ENCODE peak calls at places on chromosomes 1 and 21, in five cellular contexts. One of them, this sample, is unnamed.

GRCh38 chr1:203744008-203744972 is 20.7 kb upstream of the LAX1 start:
- DNase-seq in IMR-90: peak
- DNase-seq in trophoblast cell: no peak
- DNase-seq in H9: peak
- DNase-seq in neuronal stem cell: no peak
- DNase-seq in this sample: peak

GRCh38 chr1:171740987-171741871 is 636 bp downstream of the VAMP4 start:
- DNase-seq in IMR-90: peak
- DNase-seq in trophoblast cell: peak
- DNase-seq in H9: no peak
- DNase-seq in neuronal stem cell: peak
- DNase-seq in this sample: peak

GRCh38 chr1:104855550-104855949 is 1105.9 kb downstream of the AMY1C start:
- DNase-seq in IMR-90: no peak
- DNase-seq in trophoblast cell: no peak
- DNase-seq in H9: peak
- DNase-seq in neuronal stem cell: no peak
- DNase-seq in this sample: peak

GRCh38 chr1:166410083-166410385 is 243.2 kb upstream of the FAM78B start:
- DNase-seq in IMR-90: no peak
- DNase-seq in trophoblast cell: no peak
- DNase-seq in H9: no peak
- DNase-seq in neuronal stem cell: no peak
- DNase-seq in this sample: no peak

GRCh38 chr1:220906561-220907334 is 27.5 kb downstream of the HLX start:
- DNase-seq in IMR-90: peak
- DNase-seq in trophoblast cell: no peak
- DNase-seq in H9: no peak
- DNase-seq in neuronal stem cell: no peak
- DNase-seq in this sample: no peak

GRCh38 chr1:20964540-20965484 is 177.7 kb upstream of the HP1BP3 start:
- DNase-seq in IMR-90: no peak
- DNase-seq in trophoblast cell: no peak
- DNase-seq in H9: no peak
- DNase-seq in neuronal stem cell: no peak
- DNase-seq in this sample: peak

GRCh38 chr1:239570878-239571277 is 184.5 kb downstream of the CHRM3 start:
- DNase-seq in IMR-90: no peak
- DNase-seq in trophoblast cell: no peak
- DNase-seq in H9: no peak
- DNase-seq in neuronal stem cell: no peak
- DNase-seq in this sample: no peak

GRCh38 chr1:239287296-239287695 is 99.1 kb upstream of the CHRM3 start:
- DNase-seq in IMR-90: no peak
- DNase-seq in trophoblast cell: no peak
- DNase-seq in H9: no peak
- DNase-seq in neuronal stem cell: no peak
- DNase-seq in this sample: peak

GRCh38 chr21:26011292-26011940 is 159.2 kb downstream of the APP start:
- DNase-seq in IMR-90: no peak
- DNase-seq in trophoblast cell: no peak
- DNase-seq in H9: no peak
- DNase-seq in neuronal stem cell: no peak
- DNase-seq in this sample: peak

GRCh38 chr1:233520510-233521191 is 93.3 kb upstream of the KCNK1 start:
- DNase-seq in IMR-90: no peak
- DNase-seq in trophoblast cell: no peak
- DNase-seq in H9: no peak
- DNase-seq in neuronal stem cell: no peak
- DNase-seq in this sample: peak

GRCh38 chr1:44664730-44665370 is 9.4 kb downstream of the TMEM53 start:
- DNase-seq in IMR-90: no peak
- DNase-seq in trophoblast cell: no peak
- DNase-seq in H9: no peak
- DNase-seq in neuronal stem cell: no peak
- DNase-seq in this sample: no peak

GRCh38 chr1:99988210-99988765 is 18.5 kb downstream of the SLC35A3 start:
- DNase-seq in IMR-90: no peak
- DNase-seq in trophoblast cell: no peak
- DNase-seq in H9: no peak
- DNase-seq in neuronal stem cell: no peak
- DNase-seq in this sample: no peak

GRCh38 chr1:89516055-89516454 is 8.6 kb upstream of the LRRC8B start:
- DNase-seq in IMR-90: peak
- DNase-seq in trophoblast cell: peak
- DNase-seq in H9: no peak
- DNase-seq in neuronal stem cell: no peak
- DNase-seq in this sample: peak

GRCh38 chr1:168531605-168532345 is 12.0 kb downstream of the XCL2 start:
- DNase-seq in IMR-90: no peak
- DNase-seq in trophoblast cell: no peak
- DNase-seq in H9: no peak
- DNase-seq in neuronal stem cell: no peak
- DNase-seq in this sample: peak

GRCh38 chr1:204756349-204756748 is 70.8 kb upstream of the LRRN2 start:
- DNase-seq in IMR-90: no peak
- DNase-seq in trophoblast cell: no peak
- DNase-seq in H9: no peak
- DNase-seq in neuronal stem cell: no peak
- DNase-seq in this sample: no peak

GRCh38 chr1:15799928-15800835 is 7.3 kb downstream of the UQCRHL start:
- DNase-seq in IMR-90: peak
- DNase-seq in trophoblast cell: peak
- DNase-seq in H9: peak
- DNase-seq in neuronal stem cell: no peak
- DNase-seq in this sample: peak

GRCh38 chr1:38500891-38501290 is 358.7 kb downstream of the RRAGC start:
- DNase-seq in IMR-90: no peak
- DNase-seq in trophoblast cell: no peak
- DNase-seq in H9: no peak
- DNase-seq in neuronal stem cell: no peak
- DNase-seq in this sample: no peak

GRCh38 chr1:91564888-91565700 is 64.4 kb downstream of the CDC7 start:
- DNase-seq in IMR-90: peak
- DNase-seq in trophoblast cell: peak
- DNase-seq in H9: no peak
- DNase-seq in neuronal stem cell: peak
- DNase-seq in this sample: no peak

GRCh38 chr1:52600533-52601179 is 1.5 kb upstream of the GPX7 start:
- DNase-seq in IMR-90: no peak
- DNase-seq in trophoblast cell: no peak
- DNase-seq in H9: no peak
- DNase-seq in neuronal stem cell: no peak
- DNase-seq in this sample: no peak

DNA sequence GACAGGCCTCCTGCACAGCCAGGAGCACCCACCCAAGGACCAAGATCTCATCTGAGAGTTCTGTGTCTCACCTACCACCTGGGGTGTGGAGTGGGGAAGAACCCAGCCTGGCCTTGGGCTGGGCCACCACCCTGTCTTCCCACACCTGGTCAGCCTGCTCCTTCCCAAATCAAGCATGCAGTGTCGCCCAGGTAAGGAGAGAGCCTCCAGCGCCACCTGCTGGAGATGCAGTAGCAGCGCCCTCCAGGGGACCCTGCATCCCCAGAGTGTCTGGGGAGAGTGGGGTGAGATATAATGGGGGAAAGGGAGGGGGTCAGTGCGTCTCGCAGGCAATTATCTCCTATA is 32.3 kb downstream of the KIAA2013 start:
- DNase-seq in IMR-90: peak
- DNase-seq in trophoblast cell: peak
- DNase-seq in H9: peak
- DNase-seq in neuronal stem cell: peak
- DNase-seq in this sample: peak
- H3K4ac ChIP-seq in IMR-90: no peak
- H3K4ac ChIP-seq in trophoblast cell: no peak
- H3K4ac ChIP-seq in H9: no peak
- H3K4ac ChIP-seq in neuronal stem cell: no peak
- H3K4ac ChIP-seq in this sample: no peak

GRCh38 chr1:225677350-225678124 is 24.6 kb upstream of the ENAH start:
- DNase-seq in IMR-90: no peak
- DNase-seq in trophoblast cell: no peak
- DNase-seq in H9: peak
- DNase-seq in neuronal stem cell: no peak
- DNase-seq in this sample: peak
- H3K4ac ChIP-seq in IMR-90: no peak
- H3K4ac ChIP-seq in trophoblast cell: no peak
- H3K4ac ChIP-seq in H9: no peak
- H3K4ac ChIP-seq in neuronal stem cell: no peak
- H3K4ac ChIP-seq in this sample: no peak

GRCh38 chr1:117828206-117828605 is 101.2 kb downstream of the GDAP2 start:
- DNase-seq in IMR-90: peak
- DNase-seq in trophoblast cell: no peak
- DNase-seq in H9: no peak
- DNase-seq in neuronal stem cell: no peak
- DNase-seq in this sample: no peak
- H3K4ac ChIP-seq in IMR-90: peak
- H3K4ac ChIP-seq in trophoblast cell: no peak
- H3K4ac ChIP-seq in H9: no peak
- H3K4ac ChIP-seq in neuronal stem cell: no peak
- H3K4ac ChIP-seq in this sample: no peak

GRCh38 chr21:43731476-43731875 is 12.5 kb downstream of the PDXK start:
- DNase-seq in IMR-90: no peak
- DNase-seq in trophoblast cell: no peak
- DNase-seq in H9: no peak
- DNase-seq in neuronal stem cell: no peak
- DNase-seq in this sample: no peak

GRCh38 chr21:43727571-43728466 is 8.9 kb downstream of the PDXK start:
- DNase-seq in IMR-90: peak
- DNase-seq in trophoblast cell: peak
- DNase-seq in H9: peak
- DNase-seq in neuronal stem cell: no peak
- DNase-seq in this sample: no peak

GRCh38 chr21:43726686-43727570 is 8.0 kb downstream of the PDXK start:
- DNase-seq in IMR-90: no peak
- DNase-seq in trophoblast cell: no peak
- DNase-seq in H9: no peak
- DNase-seq in neuronal stem cell: no peak
- DNase-seq in this sample: no peak

GRCh38 chr21:43731891-43732711 is 13.2 kb downstream of the PDXK start:
- DNase-seq in IMR-90: no peak
- DNase-seq in trophoblast cell: peak
- DNase-seq in H9: no peak
- DNase-seq in neuronal stem cell: no peak
- DNase-seq in this sample: no peak

DNA sequence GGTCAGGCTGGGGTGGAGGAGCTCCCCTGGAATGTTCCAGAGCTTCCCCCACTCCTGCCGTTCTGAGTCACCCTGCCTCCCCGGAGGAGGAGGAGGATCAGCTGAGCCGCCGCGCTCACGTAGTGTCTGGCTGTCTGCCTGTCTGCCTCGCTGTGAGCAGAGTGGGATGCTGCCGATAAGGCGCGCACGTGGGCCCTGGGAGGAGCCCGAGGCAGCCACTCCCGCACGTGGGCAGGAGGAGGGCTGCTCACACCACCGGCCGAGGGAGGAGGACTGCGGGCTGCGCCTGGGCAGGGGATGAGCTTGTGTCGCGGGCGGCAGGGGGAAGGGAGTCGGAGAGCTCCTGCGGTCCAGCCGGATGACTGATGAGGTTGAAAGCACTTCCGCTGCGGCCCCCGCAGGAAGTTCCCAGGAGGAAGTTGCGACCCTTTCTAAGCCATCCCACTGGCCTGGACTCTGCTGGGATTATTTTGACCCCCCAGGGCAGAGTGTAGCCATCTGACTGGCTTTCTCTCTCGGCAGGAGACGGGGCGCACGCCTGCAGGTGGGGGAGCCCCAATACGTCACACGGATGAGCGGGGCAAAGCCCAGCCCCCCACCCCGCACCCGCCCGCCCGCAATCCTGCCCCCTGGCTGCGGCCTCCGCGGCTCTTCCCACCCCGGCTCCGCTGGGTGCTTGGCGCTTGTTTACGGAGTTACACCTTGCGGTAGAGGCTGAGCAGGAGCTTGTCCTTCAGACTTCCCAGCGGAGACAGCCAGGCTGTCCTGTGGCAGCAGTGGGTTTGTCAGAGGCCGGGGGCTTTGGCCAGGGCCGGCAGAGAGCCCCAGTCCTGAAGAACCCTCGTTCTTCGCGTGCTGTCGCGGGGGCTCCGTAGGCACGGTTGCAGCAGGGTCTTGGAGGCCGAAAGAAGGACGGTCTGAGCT is 9.8 kb downstream of the PDXK start:
- DNase-seq in IMR-90: peak
- DNase-seq in trophoblast cell: peak
- DNase-seq in H9: peak
- DNase-seq in neuronal stem cell: peak
- DNase-seq in this sample: peak
- H3K4ac ChIP-seq in IMR-90: peak
- H3K4ac ChIP-seq in trophoblast cell: peak
- H3K4ac ChIP-seq in H9: no peak
- H3K4ac ChIP-seq in neuronal stem cell: peak
- H3K4ac ChIP-seq in this sample: peak

GRCh38 chr1:164768619-164769018 is 209.6 kb downstream of the PBX1 start:
- DNase-seq in IMR-90: no peak
- DNase-seq in trophoblast cell: no peak
- DNase-seq in H9: no peak
- DNase-seq in neuronal stem cell: no peak
- DNase-seq in this sample: peak
- H3K4ac ChIP-seq in IMR-90: peak
- H3K4ac ChIP-seq in trophoblast cell: peak
- H3K4ac ChIP-seq in H9: no peak
- H3K4ac ChIP-seq in neuronal stem cell: no peak
- H3K4ac ChIP-seq in this sample: no peak

GRCh38 chr1:112618721-112619517 is at the start of gene ST7L:
- DNase-seq in IMR-90: peak
- DNase-seq in trophoblast cell: peak
- DNase-seq in H9: peak
- DNase-seq in neuronal stem cell: peak
- DNase-seq in this sample: peak
- H3K4ac ChIP-seq in IMR-90: peak
- H3K4ac ChIP-seq in trophoblast cell: peak
- H3K4ac ChIP-seq in H9: peak
- H3K4ac ChIP-seq in neuronal stem cell: peak
- H3K4ac ChIP-seq in this sample: peak

DNA sequence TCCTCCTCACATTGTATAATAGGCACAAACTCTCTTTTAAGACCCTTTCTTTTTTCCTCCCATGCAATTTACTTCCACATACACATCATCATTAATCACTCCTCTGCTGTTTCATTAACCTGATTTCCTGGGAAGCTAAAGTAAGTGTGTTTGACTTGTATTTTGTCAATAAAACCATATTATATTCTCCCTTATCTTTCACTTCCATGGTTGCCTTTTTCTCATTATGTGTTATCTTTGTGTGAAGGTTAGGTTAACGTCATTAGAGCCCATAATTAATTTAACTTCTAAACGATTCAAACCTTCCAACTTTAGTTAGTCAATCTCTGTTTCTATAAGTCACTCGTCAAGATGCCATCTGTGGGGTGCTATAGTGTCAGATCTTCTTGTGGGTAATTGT is 313.0 kb downstream of the PAPPA2 start:
- DNase-seq in IMR-90: no peak
- DNase-seq in trophoblast cell: no peak
- DNase-seq in H9: no peak
- DNase-seq in neuronal stem cell: no peak
- DNase-seq in this sample: no peak
- H3K4ac ChIP-seq in IMR-90: no peak
- H3K4ac ChIP-seq in trophoblast cell: no peak
- H3K4ac ChIP-seq in H9: no peak
- H3K4ac ChIP-seq in neuronal stem cell: no peak
- H3K4ac ChIP-seq in this sample: no peak

This sample was measured in mesendoderm.